ENCODE peak calls at places on chromosome 19, in seven cellular contexts. O is foreskin keratinocyte, Z is left ventricle myocardium inferior, A is transverse colon, G is stomach, K is ovary, Q is heart left ventricle. U is an unnamed sample.

GRCh38 chr19:12628040-12629022 is 17.6 kb downstream of the ZNF791 start:
- DNase-seq in O (peak; percentile 20), Z (no peak), A (no peak), G (no peak), K (no peak), Q (no peak), U (no peak)

GRCh38 chr19:32880607-32881006 is 11.0 kb upstream of the SLC7A9 start:
- DNase-seq in O (no peak), Z (no peak), A (no peak), G (no peak), K (no peak), Q (no peak), U (no peak)

GRCh38 chr19:13727798-13728197 is 36.5 kb upstream of the MRI1 start:
- DNase-seq in O (no peak), Z (no peak), A (no peak), G (no peak), K (no peak), Q (peak; percentile 54), U (no peak)

GRCh38 chr19:13155472-13156284 is 5.5 kb downstream of the IER2 start:
- DNase-seq in O (no peak), Z (peak; percentile 86), A (peak; percentile 88), G (peak; percentile 86), K (peak; percentile 90), Q (peak; percentile 91), U (peak; percentile 87)

GRCh38 chr19:23101241-23101640 is 15.6 kb upstream of the ZNF730 start:
- DNase-seq in O (peak; percentile 70), Z (no peak), A (no peak), G (no peak), K (no peak), Q (no peak), U (no peak)

GRCh38 chr19:11797491-11797890 is 832 bp upstream of the ZNF491 start:
- DNase-seq in O (peak; percentile 60), Z (peak; percentile 85), A (peak; percentile 92), G (peak; percentile 93), K (peak; percentile 91), Q (peak; percentile 87), U (peak; percentile 94)

GRCh38 chr19:31519216-31519615 is 170.0 kb upstream of the TSHZ3 start:
- DNase-seq in O (peak; percentile 11), Z (no peak), A (no peak), G (no peak), K (no peak), Q (no peak), U (no peak)

GRCh38 chr19:30897553-30897952 is 451.7 kb downstream of the TSHZ3 start:
- DNase-seq in O (no peak), Z (no peak), A (no peak), G (no peak), K (no peak), Q (no peak), U (no peak)

GRCh38 chr19:8569066-8569761 is 8.0 kb downstream of the MYO1F start:
- DNase-seq in O (no peak), Z (peak; percentile 38), A (peak; percentile 62), G (peak; percentile 44), K (no peak), Q (no peak), U (no peak)

DNA sequence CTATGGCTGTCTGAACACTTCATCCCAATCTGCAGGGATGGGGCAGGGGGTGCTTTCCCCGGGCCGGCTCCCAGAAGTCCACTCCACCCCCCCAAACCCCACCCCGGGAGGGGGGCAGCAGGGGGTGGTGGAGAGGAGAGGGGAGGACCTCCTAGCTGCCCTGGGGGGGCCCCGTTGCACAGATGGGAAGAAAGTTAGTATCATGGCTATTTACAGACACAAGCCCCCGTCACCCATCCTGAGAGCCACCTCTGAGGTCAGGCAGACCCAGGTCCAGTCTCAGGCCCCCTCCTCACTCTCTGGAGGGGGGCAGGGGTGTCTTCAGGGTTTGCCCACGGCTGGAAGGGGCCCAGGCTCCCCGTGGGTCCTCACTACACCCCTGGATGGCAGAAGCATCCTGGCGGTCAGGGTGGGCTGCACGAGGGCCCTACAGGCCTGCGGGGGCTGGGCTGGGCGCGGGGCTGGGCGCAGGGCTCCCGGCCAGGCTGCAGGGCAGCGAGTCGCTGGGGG is 5.8 kb upstream of the REXO1 start:
- DNase-seq in O (no peak), Z (no peak), A (no peak), G (no peak), K (no peak), Q (no peak), U (peak; percentile 36)
- H3K27ac ChIP-seq in O (no peak overlapping the region), Z (peak overlapping the region; percentile 96), A (peak overlapping the region; percentile 95), G (peak overlapping the region; percentile 85), K (no peak overlapping the region), Q (peak overlapping the region; percentile 83), U (no peak overlapping the region)

GRCh38 chr19:58516246-58516836 is 3.3 kb downstream of the ZBTB45 start:
- DNase-seq in O (no peak), Z (no peak), A (no peak), G (no peak), K (no peak), Q (no peak), U (no peak)
- H3K27ac ChIP-seq in O (no peak overlapping the region), Z (no peak overlapping the region), A (no peak overlapping the region), G (no peak overlapping the region), K (no peak overlapping the region), Q (no peak overlapping the region), U (no peak overlapping the region)

GRCh38 chr19:2149980-2150793 is 1.2 kb downstream of the AP3D1 start:
- DNase-seq in O (no peak), Z (no peak), A (peak; percentile 44), G (no peak), K (peak; percentile 61), Q (no peak), U (peak; percentile 39)
- H3K27ac ChIP-seq in O (peak overlapping the region; percentile 91), Z (peak overlapping the region; percentile 90), A (peak overlapping the region; percentile 90), G (peak overlapping the region; percentile 87), K (no peak overlapping the region), Q (peak overlapping the region; percentile 90), U (peak overlapping the region; percentile 71)

GRCh38 chr19:5926641-5927438 is 12.8 kb downstream of the CAPS start:
- DNase-seq in O (no peak), Z (peak; percentile 58), A (peak; percentile 33), G (no peak), K (peak; percentile 64), Q (peak; percentile 72), U (peak; percentile 24)
- H3K27ac ChIP-seq in O (no peak overlapping the region), Z (peak overlapping the region; percentile 80), A (peak overlapping the region; percentile 75), G (peak overlapping the region; percentile 79), K (no peak overlapping the region), Q (peak overlapping the region; percentile 66), U (no peak overlapping the region)

DNA sequence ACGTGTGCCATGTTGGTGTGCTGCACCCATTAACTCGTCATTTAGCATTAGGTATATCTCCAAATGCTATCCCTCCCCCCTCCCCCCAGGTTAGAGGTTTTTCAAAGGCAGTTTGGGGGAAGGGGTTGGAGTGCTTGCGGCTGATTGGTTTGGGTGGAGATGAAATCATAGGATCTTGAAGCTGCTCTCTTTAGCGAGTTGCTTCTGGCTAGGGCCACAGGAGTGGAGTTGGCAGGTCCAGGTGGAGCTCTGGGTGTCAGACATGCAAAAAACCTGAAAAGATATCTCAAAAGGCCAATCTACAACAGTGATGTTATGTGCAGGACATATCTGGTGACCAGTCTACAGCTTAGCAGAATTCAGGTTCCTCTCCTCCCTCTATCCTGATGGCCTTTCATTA is 32.6 kb upstream of the CXCL17 start:
- DNase-seq in O (no peak), Z (no peak), A (no peak), G (no peak), K (no peak), Q (no peak), U (no peak)
- H3K27ac ChIP-seq in O (no peak overlapping the region), Z (no peak overlapping the region), A (no peak overlapping the region), G (no peak overlapping the region), K (no peak overlapping the region), Q (no peak overlapping the region), U (no peak overlapping the region)

GRCh38 chr19:34471906-34472305 is 9.7 kb upstream of the WTIP start:
- DNase-seq in O (no peak), Z (no peak), A (no peak), G (peak; percentile 31), K (no peak), Q (no peak), U (no peak)

GRCh38 chr19:34479396-34479795 is 2.2 kb upstream of the WTIP start:
- DNase-seq in O (no peak), Z (no peak), A (no peak), G (no peak), K (no peak), Q (no peak), U (no peak)

GRCh38 chr19:34475026-34475974 is 6.3 kb upstream of the WTIP start:
- DNase-seq in O (peak; percentile 43), Z (no peak), A (no peak), G (no peak), K (no peak), Q (no peak), U (no peak)

GRCh38 chr19:34475975-34476594 is 5.5 kb upstream of the WTIP start:
- DNase-seq in O (no peak), Z (no peak), A (no peak), G (no peak), K (no peak), Q (no peak), U (no peak)

GRCh38 chr19:34474233-34474989 is 7.1 kb upstream of the WTIP start:
- DNase-seq in O (no peak), Z (no peak), A (no peak), G (no peak), K (no peak), Q (no peak), U (no peak)
- H3K27ac ChIP-seq in O (no peak overlapping the region), Z (no peak overlapping the region), A (no peak overlapping the region), G (no peak overlapping the region), K (no peak overlapping the region), Q (no peak overlapping the region), U (no peak overlapping the region)

GRCh38 chr19:18467978-18468377 is 30.0 kb upstream of the ISYNA1 start:
- DNase-seq in O (no peak), Z (no peak), A (no peak), G (no peak), K (no peak), Q (no peak), U (no peak)

GRCh38 chr19:18465214-18465963 is 27.5 kb upstream of the ISYNA1 start:
- DNase-seq in O (no peak), Z (no peak), A (no peak), G (no peak), K (no peak), Q (no peak), U (no peak)

GRCh38 chr19:18466354-18466753 is 28.4 kb upstream of the ISYNA1 start:
- DNase-seq in O (no peak), Z (no peak), A (no peak), G (no peak), K (no peak), Q (no peak), U (no peak)

GRCh38 chr19:18464646-18465045 is 26.7 kb upstream of the ISYNA1 start:
- DNase-seq in O (no peak), Z (peak; percentile 83), A (peak; percentile 79), G (peak; percentile 80), K (peak; percentile 82), Q (peak; percentile 87), U (no peak)

DNA sequence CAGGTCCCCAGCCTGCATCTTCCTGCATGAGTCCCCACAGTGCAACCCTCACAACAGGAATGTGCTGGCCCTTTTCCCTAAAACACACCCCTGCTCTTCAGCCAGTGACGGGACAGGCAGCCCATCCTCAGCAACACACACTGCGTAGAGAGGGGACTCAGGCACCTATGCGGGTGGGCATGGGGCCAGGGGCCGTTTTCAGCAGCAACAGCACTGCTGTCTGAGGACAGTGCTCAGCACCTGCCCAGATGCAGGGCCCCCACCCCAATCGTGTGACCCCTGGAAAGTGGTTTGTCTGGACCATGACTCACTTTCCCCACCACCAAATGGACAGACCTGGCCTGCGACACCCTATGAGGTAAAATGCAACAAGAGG is 28.0 kb upstream of the ISYNA1 start:
- DNase-seq in O (no peak), Z (no peak), A (no peak), G (no peak), K (no peak), Q (no peak), U (no peak)
- H3K27ac ChIP-seq in O (no peak overlapping the region), Z (peak overlapping the region; percentile 90), A (peak overlapping the region; percentile 78), G (peak overlapping the region; percentile 85), K (peak overlapping the region; percentile 63), Q (peak overlapping the region; percentile 76), U (peak overlapping the region; percentile 78)

GRCh38 chr19:2477141-2477710 is 1.3 kb downstream of the GADD45B start:
- DNase-seq in O (no peak), Z (peak; percentile 57), A (peak; percentile 73), G (peak; percentile 68), K (peak; percentile 59), Q (peak; percentile 68), U (peak; percentile 51)
- H3K27ac ChIP-seq in O (peak overlapping the region; percentile 38), Z (peak overlapping the region; percentile 95), A (peak overlapping the region; percentile 93), G (peak overlapping the region; percentile 95), K (peak overlapping the region; percentile 38), Q (peak overlapping the region; percentile 92), U (peak overlapping the region; percentile 76)